ENCODE peak calls at places on chromosomes 11 and 22, in six cellular contexts. B is kidney; O is A549; J is activated CD8-positive, alpha-beta T cell treated with anti-CD3 and anti-CD28 coated beads for 36 hours; U is neural progenitor cell; G is K562. D is an unnamed sample.
A peak's percentile ranks its signal among the peaks of the same experiment; 100 is the strongest.

GRCh38 chr11:117822031-117822521 is 2.5 kb downstream of the FXYD2 start:
- DNase-seq in G (peak; percentile 52), J (peak; percentile 81), O (no peak), B (peak; percentile 90), U (peak; percentile 68), D (peak; percentile 55)

GRCh38 chr11:126282742-126283591 is at the start of gene TIRAP:
- DNase-seq in O (peak; percentile 46), U (peak; percentile 64), G (peak; percentile 72), J (peak; percentile 73), B (peak; percentile 89), D (peak; percentile 67)

GRCh38 chr11:2794947-2795346 is 90.6 kb downstream of the CDKN1C start:
- DNase-seq in U (no peak), B (peak; percentile 50), J (no peak), O (no peak), G (no peak), D (no peak)

GRCh38 chr11:114058871-114059277 is 637 bp upstream of the ZBTB16 start:
- DNase-seq in B (no peak), O (no peak), G (no peak), J (no peak), U (peak; percentile 62), D (no peak)

GRCh38 chr22:38298312-38299000 is 18.8 kb downstream of the CSNK1E start:
- DNase-seq in G (peak; percentile 21), U (peak; percentile 34), B (no peak), O (no peak), J (peak; percentile 63), D (peak; percentile 73)

GRCh38 chr11:71164621-71165020 is 87.8 kb downstream of the SHANK2 start:
- DNase-seq in B (no peak), J (no peak), U (no peak), G (no peak), O (no peak), D (no peak)

GRCh38 chr22:22745225-22746060 is 101.0 kb downstream of the GGTLC2 start:
- DNase-seq in U (peak; percentile 71), J (peak; percentile 69), O (peak; percentile 26), B (no peak), G (peak; percentile 82), D (peak; percentile 55)

GRCh38 chr11:64267207-64267945 is 16.0 kb downstream of the PLCB3 start:
- DNase-seq in U (no peak), O (no peak), B (no peak), J (no peak), G (no peak), D (no peak)

GRCh38 chr11:19924321-19925115 is 211.9 kb downstream of the NAV2 start:
- DNase-seq in O (no peak), U (no peak), J (no peak), B (no peak), G (no peak), D (no peak)

GRCh38 chr11:13339196-13340153 is 61.9 kb downstream of the BMAL1 start:
- DNase-seq in O (peak; percentile 89), G (peak; percentile 26), U (no peak), J (peak; percentile 49), B (no peak), D (no peak)

GRCh38 chr11:134637091-134638015 is 225.3 kb upstream of the B3GAT1 start:
- DNase-seq in U (no peak), O (no peak), G (no peak), J (no peak), B (no peak), D (no peak)

GRCh38 chr11:102391549-102392237 is 44.7 kb downstream of the BIRC2 start:
- DNase-seq in G (no peak), U (no peak), J (no peak), O (no peak), B (no peak), D (no peak)

GRCh38 chr11:73192272-73192671 is 25.8 kb upstream of the P2RY2 start:
- DNase-seq in B (peak; percentile 82), O (no peak), G (no peak), U (no peak), J (peak; percentile 25), D (no peak)

GRCh38 chr22:49992921-49993648 is 19.5 kb downstream of the IL17REL start:
- DNase-seq in O (peak; percentile 65), J (peak; percentile 84), G (peak; percentile 55), B (peak; percentile 86), U (peak; percentile 77), D (peak; percentile 77)

GRCh38 chr11:8317164-8317563 is 53.5 kb upstream of the LMO1 start:
- DNase-seq in U (no peak), O (no peak), B (no peak), J (no peak), G (no peak), D (no peak)

GRCh38 chr11:1488575-1489180 is 2.1 kb upstream of the MOB2 start:
- DNase-seq in O (no peak), G (no peak), U (no peak), J (no peak), B (peak; percentile 73), D (no peak)

D was measured in HEK293T.